ENCODE peak calls at places on chromosomes 5 and 9, in six cellular contexts. Q is SK-N-MC; I is CD8-positive, alpha-beta T cell; B is skeletal muscle cell; R is AG09309; Y is fibroblast of pulmonary artery. D is an unnamed sample.

GRCh38 chr9:114387678-114388431 is at the start of gene AKNA:
- DNase-seq in R (no peak), I (peak), Q (no peak), Y (peak), B (peak), D (peak)

GRCh38 chr5:75009559-75010230 is 42.7 kb downstream of the GCNT4 start:
- DNase-seq in R (no peak), B (no peak), Y (no peak), I (no peak), Q (no peak), D (no peak)

GRCh38 chr9:121156263-121156731 is 45.4 kb downstream of the RAB14 start:
- DNase-seq in B (peak), R (peak), I (no peak), Q (no peak), Y (peak), D (peak)

GRCh38 chr5:34007116-34007674 is 655 bp downstream of the AMACR start:
- DNase-seq in Y (peak), Q (no peak), R (no peak), B (no peak), I (no peak), D (no peak)

GRCh38 chr5:168608821-168609220 is 29.7 kb upstream of the PANK3 start:
- DNase-seq in Q (no peak), I (no peak), Y (no peak), R (no peak), B (no peak), D (no peak)

GRCh38 chr9:76571288-76572204 is 112.6 kb downstream of the GCNT1 start:
- DNase-seq in Q (no peak), I (no peak), B (no peak), Y (peak), R (no peak), D (peak)

GRCh38 chr9:128001411-128002298 is 20.9 kb upstream of the EEIG1 start:
- DNase-seq in Y (peak), Q (no peak), B (peak), I (no peak), R (peak), D (peak)

GRCh38 chr5:154293219-154293618 is 102.7 kb downstream of the GALNT10 start:
- DNase-seq in B (no peak), Y (no peak), R (no peak), I (no peak), Q (no peak), D (no peak)

GRCh38 chr9:28037968-28038367 is 464.7 kb upstream of the C9orf72 start:
- DNase-seq in Q (no peak), I (no peak), R (no peak), Y (no peak), B (no peak), D (no peak)

GRCh38 chr5:68225188-68225910 is 9.8 kb downstream of the PIK3R1 start:
- DNase-seq in R (peak), B (peak), Y (peak), I (no peak), Q (no peak), D (peak)

GRCh38 chr5:52771343-52772039 is 16.2 kb upstream of the ITGA1 start:
- DNase-seq in Y (no peak), R (no peak), Q (no peak), B (no peak), I (peak), D (no peak)

GRCh38 chr5:170633235-170634041 is 129.6 kb downstream of the KCNIP1 start:
- DNase-seq in B (peak), R (peak), Y (peak), Q (peak), I (no peak), D (peak)

GRCh38 chr9:81128701-81129100 is 560.6 kb downstream of the TLE1 start:
- DNase-seq in B (no peak), Q (no peak), I (no peak), Y (no peak), R (no peak), D (no peak)

GRCh38 chr9:120571443-120572257 is 8.3 kb downstream of the CDK5RAP2 start:
- DNase-seq in R (peak), I (no peak), B (no peak), Y (peak), Q (no peak), D (no peak)

GRCh38 chr5:143434261-143435206 is 31.0 kb upstream of the NR3C1 start:
- DNase-seq in I (peak), Y (no peak), Q (peak), R (no peak), B (no peak), D (no peak)

GRCh38 chr9:135761150-135761844 is 59.3 kb downstream of the KCNT1 start:
- DNase-seq in B (no peak), Y (no peak), I (no peak), R (no peak), Q (no peak), D (no peak)

GRCh38 chr5:54383225-54383624 is 72.3 kb upstream of the HSPB3 start:
- DNase-seq in R (no peak), B (no peak), Q (no peak), Y (peak), I (no peak), D (peak)

GRCh38 chr5:44011518-44011917 is 377.7 kb downstream of the FGF10 start:
- DNase-seq in I (no peak), Y (no peak), Q (no peak), B (no peak), R (no peak), D (no peak)

GRCh38 chr5:168341178-168341577 is 49.7 kb downstream of the WWC1 start:
- DNase-seq in Q (no peak), R (no peak), B (no peak), Y (no peak), I (no peak), D (peak)

GRCh38 chr9:137163101-137163661 is 6.7 kb downstream of the LRRC26 start:
- DNase-seq in B (no peak), Y (no peak), I (no peak), Q (no peak), R (no peak), D (peak)

GRCh38 chr9:137161558-137162483 is 8.0 kb downstream of the LRRC26 start:
- DNase-seq in R (no peak), I (no peak), Y (no peak), Q (no peak), B (no peak), D (peak)

GRCh38 chr9:137160716-137161557 is 8.9 kb downstream of the LRRC26 start:
- DNase-seq in Y (no peak), Q (no peak), R (no peak), I (no peak), B (no peak), D (no peak)

GRCh38 chr9:137163805-137164204 is 6.0 kb downstream of the LRRC26 start:
- DNase-seq in I (no peak), Q (no peak), R (no peak), B (no peak), Y (no peak), D (no peak)

GRCh38 chr9:137162505-137163100 is 7.2 kb downstream of the LRRC26 start:
- DNase-seq in R (no peak), I (no peak), Y (no peak), Q (no peak), B (no peak), D (peak)
- H3K4me3 ChIP-seq in R (no peak), I (no peak), Y (no peak), Q (peak), B (peak), D (peak)

GRCh38 chr9:108049026-108049591 is 559.5 kb upstream of the KLF4 start:
- DNase-seq in B (peak), R (peak), Y (peak), Q (no peak), I (no peak), D (peak)
- H3K4me3 ChIP-seq in B (no peak), R (no peak), Y (no peak), Q (no peak), I (no peak), D (no peak)

DNA sequence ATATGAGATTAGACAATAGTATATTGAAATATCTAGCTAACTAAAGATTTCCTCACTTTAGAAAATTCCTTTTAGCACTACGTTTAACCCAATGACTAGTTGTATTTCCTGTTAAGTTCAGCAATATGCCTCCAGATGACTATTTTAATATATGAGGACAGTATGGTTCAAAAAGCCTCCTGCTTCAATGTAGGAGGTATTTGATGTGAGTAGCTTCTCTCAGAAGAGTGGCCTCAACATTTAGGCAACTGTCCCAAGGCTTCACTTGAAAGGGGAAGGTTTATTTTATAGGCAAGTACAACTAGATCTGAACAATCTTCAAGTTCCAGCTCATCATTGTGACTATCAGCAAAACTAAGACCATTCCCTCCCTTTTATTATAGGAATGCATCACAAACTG is 2.1 kb upstream of the MEF2C start:
- DNase-seq in B (no peak), Q (no peak), Y (no peak), I (no peak), R (no peak), D (no peak)
- H3K4me3 ChIP-seq in B (no peak), Q (no peak), Y (no peak), I (no peak), R (no peak), D (no peak)

DNA sequence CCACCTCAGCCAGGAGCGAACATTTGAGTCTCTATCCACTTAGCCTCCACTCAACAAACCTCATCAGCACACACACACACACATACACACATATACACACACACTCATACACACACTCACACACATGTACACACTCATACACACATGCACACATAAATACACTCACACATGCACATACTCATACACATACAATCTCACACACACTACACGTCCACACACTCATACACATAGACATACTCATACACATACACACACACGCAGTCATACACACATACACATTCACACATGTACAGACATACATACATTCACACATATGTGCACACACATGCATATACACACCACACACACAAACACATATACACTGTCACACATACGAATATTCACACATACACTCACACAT is 208.2 kb downstream of the AGTPBP1 start:
- DNase-seq in Y (no peak), I (no peak), B (no peak), R (no peak), Q (no peak), D (no peak)
- H3K4me3 ChIP-seq in Y (no peak), I (no peak), B (no peak), R (no peak), Q (no peak), D (no peak)

GRCh38 chr5:66960373-66961137 is 236.0 kb downstream of the CD180 start:
- DNase-seq in Y (peak), B (no peak), I (no peak), R (no peak), Q (no peak), D (no peak)
- H3K4me3 ChIP-seq in Y (peak), B (peak), I (no peak), R (peak), Q (peak), D (no peak)

GRCh38 chr5:157172408-157172807 is 6.3 kb upstream of the GARIN3 start:
- DNase-seq in Y (no peak), I (peak), Q (no peak), R (no peak), B (peak), D (peak)
- H3K4me3 ChIP-seq in Y (no peak), I (peak), Q (no peak), R (no peak), B (no peak), D (no peak)

D was measured in epithelial cell of esophagus.